ENCODE peak calls at places on chromosomes 12 and 14, in five cellular contexts. N is DMS153, B is T-helper 2 cell, K is cardiac fibroblast, Z is cardiac muscle cell. I is an unnamed sample.

GRCh38 chr14:75831455-75831854 is 150.3 kb downstream of the TGFB3 start:
- DNase-seq in K (peak; percentile 80), Z (no peak), N (peak; percentile 75), B (peak; percentile 68), I (peak; percentile 40)

GRCh38 chr14:50082784-50083466 is 33.4 kb downstream of the VCPKMT start:
- DNase-seq in K (no peak), Z (no peak), N (no peak), B (peak; percentile 97), I (peak; percentile 70)

GRCh38 chr14:90457191-90457590 is 60.4 kb downstream of the CALM1 start:
- DNase-seq in K (no peak), N (no peak), B (no peak), Z (no peak), I (no peak)

GRCh38 chr12:101737476-101737875 is 1.8 kb downstream of the SYCP3 start:
- DNase-seq in Z (no peak), B (no peak), N (no peak), K (no peak), I (no peak)

GRCh38 chr14:45426685-45427282 is 173.8 kb upstream of the MIS18BP1 start:
- DNase-seq in K (peak; percentile 65), N (peak; percentile 30), Z (peak; percentile 67), B (peak; percentile 29), I (no peak)

GRCh38 chr14:92135269-92135668 is 13.5 kb downstream of the CPSF2 start:
- DNase-seq in N (no peak), K (peak; percentile 63), Z (peak; percentile 2), B (peak; percentile 26), I (no peak)

GRCh38 chr12:2247109-2247508 is 194.3 kb downstream of the CACNA1C start:
- DNase-seq in B (no peak), Z (no peak), N (no peak), K (no peak), I (no peak)

GRCh38 chr12:47509398-47509851 is 196.4 kb downstream of the RPAP3 start:
- DNase-seq in K (peak; percentile 22), N (no peak), B (no peak), Z (peak; percentile 10), I (no peak)

GRCh38 chr12:34402899-34403705 is 380.8 kb downstream of the ALG10 start:
- DNase-seq in K (no peak), Z (no peak), B (no peak), N (no peak), I (no peak)

GRCh38 chr12:126772171-126772864 is 1494.7 kb upstream of the TMEM132C start:
- DNase-seq in K (peak; percentile 87), N (peak; percentile 78), Z (no peak), B (peak; percentile 93), I (peak; percentile 14)

GRCh38 chr12:110270125-110270962 is 10.7 kb upstream of the ATP2A2 start:
- DNase-seq in K (peak; percentile 46), Z (peak; percentile 62), B (no peak), N (peak; percentile 80), I (no peak)

GRCh38 chr14:35244542-35244941 is 47.6 kb upstream of the PSMA6 start:
- DNase-seq in K (no peak), B (no peak), Z (no peak), N (no peak), I (no peak)

GRCh38 chr12:131007031-131007793 is 53.5 kb downstream of the ADGRD1 start:
- DNase-seq in K (no peak), B (no peak), Z (no peak), N (no peak), I (no peak)

GRCh38 chr12:7411343-7411742 is 32.6 kb downstream of the CD163L1 start:
- DNase-seq in Z (no peak), N (no peak), B (no peak), K (no peak), I (no peak)

GRCh38 chr12:2161478-2161877 is 108.7 kb downstream of the CACNA1C start:
- DNase-seq in B (no peak), K (peak; percentile 60), N (no peak), Z (no peak), I (no peak)

GRCh38 chr12:96902076-96902475 is 5.0 kb upstream of the NEDD1 start:
- DNase-seq in K (peak; percentile 29), B (peak; percentile 29), Z (no peak), N (no peak), I (no peak)

GRCh38 chr12:113194971-113195391 is 9.5 kb downstream of the RITA1 start:
- DNase-seq in K (peak; percentile 69), Z (no peak), B (no peak), N (no peak), I (no peak)

GRCh38 chr12:2183556-2184541 is 131.1 kb downstream of the CACNA1C start:
- DNase-seq in K (peak; percentile 62), Z (no peak), N (no peak), B (no peak), I (no peak)

GRCh38 chr14:74965770-74966153 is 10.4 kb upstream of the PGF start:
- DNase-seq in B (no peak), K (peak; percentile 86), Z (no peak), N (no peak), I (no peak)

GRCh38 chr14:101020971-101021370 is 117.4 kb upstream of the RTL1 start:
- DNase-seq in Z (no peak), K (no peak), B (no peak), N (no peak), I (no peak)

GRCh38 chr14:92325835-92326234 is 2.9 kb downstream of the SLC24A4 start:
- DNase-seq in B (no peak), K (no peak), Z (no peak), N (no peak), I (no peak)

GRCh38 chr14:103721334-103722120 is 5.9 kb downstream of the ZFYVE21 start:
- DNase-seq in N (no peak), Z (no peak), K (peak; percentile 63), B (no peak), I (no peak)

GRCh38 chr14:76115010-76115422 is 36.7 kb upstream of the GPATCH2L start:
- DNase-seq in K (no peak), N (no peak), B (no peak), Z (no peak), I (no peak)

GRCh38 chr12:108232565-108232964 is 103.5 kb downstream of the WSCD2 start:
- DNase-seq in N (no peak), Z (no peak), K (no peak), B (no peak), I (no peak)

GRCh38 chr14:88227693-88228092 is 95.4 kb downstream of the KCNK10 start:
- DNase-seq in Z (no peak), N (no peak), K (no peak), B (no peak), I (no peak)

GRCh38 chr12:132788375-132789098 is 26.9 kb upstream of the ANKLE2 start:
- DNase-seq in B (no peak), K (no peak), N (no peak), Z (no peak), I (no peak)

GRCh38 chr12:68963456-68963859 is 30.5 kb upstream of the CPM start:
- DNase-seq in B (no peak), Z (no peak), K (no peak), N (no peak), I (no peak)